ENCODE peak calls at places on chromosomes 1 and 21, in nine cellular contexts. One of them, this sample, is unnamed.

GRCh38 chr1:19361231-19362147 is 49.4 kb downstream of the SLC66A1 start:
- DNase-seq in adrenal gland: no peak
- DNase-seq in cardiac muscle cell: no peak
- DNase-seq in activated CD8-positive, alpha-beta memory T cell treated with anti-CD3 and anti-CD28 coated beads for 24 hours: no peak
- DNase-seq in Panc1: no peak
- DNase-seq in activated gamma-delta T cell treated with anti-CD3 and anti-CD28 coated beads, Interleukin-2, amount 50 U/mL, for 16 hours: no peak
- DNase-seq in IMR-90: peak
- DNase-seq in T-helper 9 cell: no peak
- DNase-seq in HFFc6: no peak
- DNase-seq in this sample: no peak

GRCh38 chr1:42484382-42484781 is 21.3 kb downstream of the CCDC30 start:
- DNase-seq in T-helper 9 cell: no peak
- DNase-seq in activated gamma-delta T cell treated with anti-CD3 and anti-CD28 coated beads, Interleukin-2, amount 50 U/mL, for 16 hours: no peak
- DNase-seq in activated CD8-positive, alpha-beta memory T cell treated with anti-CD3 and anti-CD28 coated beads for 24 hours: no peak
- DNase-seq in HFFc6: peak
- DNase-seq in cardiac muscle cell: no peak
- DNase-seq in Panc1: no peak
- DNase-seq in IMR-90: peak
- DNase-seq in adrenal gland: no peak
- DNase-seq in this sample: no peak

GRCh38 chr1:108826081-108826635 is 30.7 kb downstream of the AKNAD1 start:
- DNase-seq in activated CD8-positive, alpha-beta memory T cell treated with anti-CD3 and anti-CD28 coated beads for 24 hours: no peak
- DNase-seq in Panc1: no peak
- DNase-seq in HFFc6: no peak
- DNase-seq in activated gamma-delta T cell treated with anti-CD3 and anti-CD28 coated beads, Interleukin-2, amount 50 U/mL, for 16 hours: no peak
- DNase-seq in T-helper 9 cell: no peak
- DNase-seq in adrenal gland: no peak
- DNase-seq in IMR-90: no peak
- DNase-seq in cardiac muscle cell: no peak
- DNase-seq in this sample: no peak

GRCh38 chr1:25360596-25361581 is 22.8 kb downstream of the TMEM50A start:
- DNase-seq in activated CD8-positive, alpha-beta memory T cell treated with anti-CD3 and anti-CD28 coated beads for 24 hours: no peak
- DNase-seq in IMR-90: peak
- DNase-seq in HFFc6: peak
- DNase-seq in activated gamma-delta T cell treated with anti-CD3 and anti-CD28 coated beads, Interleukin-2, amount 50 U/mL, for 16 hours: no peak
- DNase-seq in Panc1: no peak
- DNase-seq in adrenal gland: peak
- DNase-seq in T-helper 9 cell: no peak
- DNase-seq in cardiac muscle cell: no peak
- DNase-seq in this sample: no peak

GRCh38 chr1:93597697-93598096 is 83.9 kb downstream of the BCAR3 start:
- DNase-seq in T-helper 9 cell: no peak
- DNase-seq in activated CD8-positive, alpha-beta memory T cell treated with anti-CD3 and anti-CD28 coated beads for 24 hours: no peak
- DNase-seq in IMR-90: no peak
- DNase-seq in activated gamma-delta T cell treated with anti-CD3 and anti-CD28 coated beads, Interleukin-2, amount 50 U/mL, for 16 hours: no peak
- DNase-seq in cardiac muscle cell: no peak
- DNase-seq in Panc1: no peak
- DNase-seq in adrenal gland: no peak
- DNase-seq in HFFc6: no peak
- DNase-seq in this sample: no peak

GRCh38 chr1:23743287-23744052 is at the start of gene ELOA:
- DNase-seq in Panc1: no peak
- DNase-seq in T-helper 9 cell: peak
- DNase-seq in HFFc6: peak
- DNase-seq in activated CD8-positive, alpha-beta memory T cell treated with anti-CD3 and anti-CD28 coated beads for 24 hours: peak
- DNase-seq in IMR-90: peak
- DNase-seq in adrenal gland: peak
- DNase-seq in cardiac muscle cell: peak
- DNase-seq in activated gamma-delta T cell treated with anti-CD3 and anti-CD28 coated beads, Interleukin-2, amount 50 U/mL, for 16 hours: peak
- DNase-seq in this sample: peak

GRCh38 chr1:155136728-155137127 is 1.1 kb downstream of the SLC50A1 start:
- DNase-seq in T-helper 9 cell: no peak
- DNase-seq in HFFc6: no peak
- DNase-seq in adrenal gland: no peak
- DNase-seq in activated gamma-delta T cell treated with anti-CD3 and anti-CD28 coated beads, Interleukin-2, amount 50 U/mL, for 16 hours: no peak
- DNase-seq in IMR-90: no peak
- DNase-seq in activated CD8-positive, alpha-beta memory T cell treated with anti-CD3 and anti-CD28 coated beads for 24 hours: peak
- DNase-seq in cardiac muscle cell: no peak
- DNase-seq in Panc1: no peak
- DNase-seq in this sample: no peak

GRCh38 chr1:226248091-226248490 is 24.6 kb downstream of the MIXL1 start:
- DNase-seq in activated gamma-delta T cell treated with anti-CD3 and anti-CD28 coated beads, Interleukin-2, amount 50 U/mL, for 16 hours: no peak
- DNase-seq in T-helper 9 cell: no peak
- DNase-seq in Panc1: no peak
- DNase-seq in IMR-90: peak
- DNase-seq in activated CD8-positive, alpha-beta memory T cell treated with anti-CD3 and anti-CD28 coated beads for 24 hours: no peak
- DNase-seq in adrenal gland: no peak
- DNase-seq in cardiac muscle cell: no peak
- DNase-seq in HFFc6: no peak
- DNase-seq in this sample: no peak

GRCh38 chr1:115712911-115713609 is 55.5 kb downstream of the CASQ2 start:
- DNase-seq in T-helper 9 cell: no peak
- DNase-seq in Panc1: no peak
- DNase-seq in cardiac muscle cell: no peak
- DNase-seq in IMR-90: no peak
- DNase-seq in HFFc6: no peak
- DNase-seq in adrenal gland: no peak
- DNase-seq in activated CD8-positive, alpha-beta memory T cell treated with anti-CD3 and anti-CD28 coated beads for 24 hours: no peak
- DNase-seq in activated gamma-delta T cell treated with anti-CD3 and anti-CD28 coated beads, Interleukin-2, amount 50 U/mL, for 16 hours: no peak
- DNase-seq in this sample: no peak

GRCh38 chr21:34775793-34776192 is 107.0 kb downstream of the CLIC6 start:
- DNase-seq in IMR-90: no peak
- DNase-seq in HFFc6: no peak
- DNase-seq in adrenal gland: no peak
- DNase-seq in activated gamma-delta T cell treated with anti-CD3 and anti-CD28 coated beads, Interleukin-2, amount 50 U/mL, for 16 hours: no peak
- DNase-seq in activated CD8-positive, alpha-beta memory T cell treated with anti-CD3 and anti-CD28 coated beads for 24 hours: no peak
- DNase-seq in cardiac muscle cell: no peak
- DNase-seq in T-helper 9 cell: no peak
- DNase-seq in Panc1: no peak
- DNase-seq in this sample: no peak

GRCh38 chr1:193457676-193458075 is 271.3 kb upstream of the B3GALT2 start:
- DNase-seq in Panc1: no peak
- DNase-seq in T-helper 9 cell: no peak
- DNase-seq in HFFc6: peak
- DNase-seq in cardiac muscle cell: no peak
- DNase-seq in activated gamma-delta T cell treated with anti-CD3 and anti-CD28 coated beads, Interleukin-2, amount 50 U/mL, for 16 hours: no peak
- DNase-seq in IMR-90: peak
- DNase-seq in activated CD8-positive, alpha-beta memory T cell treated with anti-CD3 and anti-CD28 coated beads for 24 hours: no peak
- DNase-seq in adrenal gland: no peak
- DNase-seq in this sample: no peak

This sample was measured in KG1.